ENCODE peak calls at places on chromosomes 3 and 15, in four cellular contexts. L is lower leg skin, T is PC-3, W is endothelial cell of umbilical vein. V is an unnamed sample.

GRCh38 chr3:126986001-126986400 is 3.1 kb downstream of the PLXNA1 start:
- DNase-seq in T (no peak), L (no peak), W (no peak), V (no peak)

GRCh38 chr3:49013738-49014660 is 4.4 kb downstream of the DALRD3 start:
- DNase-seq in T (peak; percentile 69), W (peak; percentile 28), L (no peak), V (no peak)

GRCh38 chr3:128496019-128496601 is 3.1 kb upstream of the GATA2 start:
- DNase-seq in T (no peak), W (no peak), L (no peak), V (peak; percentile 80)

GRCh38 chr3:49470714-49471420 is 800 bp downstream of the DAG1 start:
- DNase-seq in W (no peak), T (peak; percentile 17), L (no peak), V (no peak)

GRCh38 chr15:57923750-57924149 is 141.8 kb downstream of the ALDH1A2 start:
- DNase-seq in L (no peak), T (no peak), W (peak; percentile 84), V (no peak)

GRCh38 chr3:49899815-49900214 is 3.9 kb downstream of the MST1R start:
- DNase-seq in W (peak; percentile 24), T (peak; percentile 23), L (no peak), V (no peak)

GRCh38 chr3:170918715-170919114 is 10.3 kb upstream of the EIF5A2 start:
- DNase-seq in W (no peak), T (no peak), L (no peak), V (no peak)

GRCh38 chr3:51750878-51751277 is 28.2 kb downstream of the IQCF6 start:
- DNase-seq in L (no peak), T (no peak), W (no peak), V (no peak)

GRCh38 chr3:195401959-195402358 is 40.9 kb downstream of the ACAP2 start:
- DNase-seq in L (no peak), T (no peak), W (no peak), V (no peak)

GRCh38 chr15:101201411-101202174 is 50.3 kb downstream of the CHSY1 start:
- DNase-seq in L (peak; percentile 95), T (peak; percentile 85), W (peak; percentile 93), V (peak; percentile 97)

GRCh38 chr3:193301441-193301840 is 60.4 kb downstream of the PLAAT1 start:
- DNase-seq in W (peak; percentile 85), T (peak; percentile 72), L (no peak), V (no peak)

GRCh38 chr3:99579246-99579645 is 59.1 kb upstream of the COL8A1 start:
- DNase-seq in L (no peak), W (peak; percentile 32), T (peak; percentile 56), V (no peak)

GRCh38 chr3:196666001-196666867 is 26.7 kb downstream of the NRROS start:
- DNase-seq in L (no peak), W (no peak), T (peak; percentile 40), V (no peak)

GRCh38 chr3:45499529-45499928 is 95.0 kb upstream of the LIMD1 start:
- DNase-seq in T (peak; percentile 72), W (peak; percentile 66), L (no peak), V (no peak)

GRCh38 chr3:42376397-42376798 is 34.0 kb downstream of the LYZL4 start:
- DNase-seq in T (peak; percentile 95), W (peak; percentile 17), L (peak; percentile 23), V (no peak)

GRCh38 chr3:112653881-112654300 is 12.9 kb upstream of the CCDC80 start:
- DNase-seq in T (peak; percentile 72), L (no peak), W (no peak), V (no peak)

GRCh38 chr3:192917258-192917507 is 473 bp downstream of the MB21D2 start:
- DNase-seq in T (no peak), L (no peak), W (no peak), V (no peak)

GRCh38 chr3:79490165-79491028 is 277.4 kb downstream of the ROBO1 start:
- DNase-seq in L (peak; percentile 39), W (peak; percentile 48), T (no peak), V (no peak)

GRCh38 chr3:177429772-177430171 is 232.5 kb upstream of the TBL1XR1 start:
- DNase-seq in W (no peak), L (no peak), T (no peak), V (no peak)

GRCh38 chr3:141840737-141841544 is 35.5 kb upstream of the ATP1B3 start:
- DNase-seq in L (no peak), W (peak; percentile 84), T (peak; percentile 58), V (no peak)

GRCh38 chr15:34618073-34618472 is 34.6 kb upstream of the GOLGA8B start:
- DNase-seq in T (no peak), L (no peak), W (no peak), V (no peak)

GRCh38 chr15:34620122-34620521 is 36.7 kb upstream of the GOLGA8B start:
- DNase-seq in T (no peak), W (no peak), L (no peak), V (no peak)

GRCh38 chr15:34613997-34614396 is 30.5 kb upstream of the GOLGA8B start:
- DNase-seq in T (no peak), L (no peak), W (no peak), V (no peak)

GRCh38 chr15:34619151-34619550 is 35.7 kb upstream of the GOLGA8B start:
- DNase-seq in W (no peak), T (no peak), L (no peak), V (no peak)

GRCh38 chr15:34616613-34617012 is 33.2 kb upstream of the GOLGA8B start:
- DNase-seq in T (peak; percentile 68), W (peak; percentile 53), L (no peak), V (no peak)
- TF ChIP-seq CTCF in T (peak; percentile 51), W (no peak), L (no peak), V (peak; percentile 52)

GRCh38 chr15:22813844-22814243 is 24.6 kb upstream of the NIPA2 start:
- DNase-seq in T (no peak), L (no peak), W (no peak), V (no peak)
- TF ChIP-seq CTCF in T (no peak), L (no peak), W (no peak), V (no peak)

DNA sequence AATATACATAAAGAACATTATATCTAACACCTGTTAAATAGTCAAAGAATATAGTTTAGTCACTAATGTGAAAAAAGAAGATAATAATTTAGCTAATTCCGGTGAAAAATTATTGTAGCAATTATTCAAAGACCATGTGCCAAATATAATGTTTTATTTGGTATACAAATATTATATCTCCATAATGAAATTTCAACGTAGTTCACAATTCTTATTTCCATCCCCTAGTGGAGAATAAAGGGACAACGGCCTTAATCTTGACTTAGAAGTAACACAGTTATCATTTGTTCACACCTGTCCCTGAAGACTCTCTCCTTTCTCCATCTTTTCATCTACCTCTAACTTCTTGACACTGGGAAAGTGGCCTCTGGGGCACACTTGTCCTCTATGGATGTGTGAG is 213.4 kb downstream of the ERC2 start:
- DNase-seq in T (peak; percentile 22), L (no peak), W (no peak), V (no peak)
- TF ChIP-seq CTCF in T (peak; percentile 54), L (no peak), W (peak; percentile 14), V (peak; percentile 46)

GRCh38 chr3:152696962-152697361 is 138.0 kb upstream of the P2RY1 start:
- DNase-seq in L (no peak), W (no peak), T (no peak), V (no peak)

GRCh38 chr3:152695810-152696209 is 139.1 kb upstream of the P2RY1 start:
- DNase-seq in T (no peak), L (no peak), W (no peak), V (no peak)
- TF ChIP-seq CTCF in T (no peak), L (no peak), W (no peak), V (no peak)